ENCODE peak calls at places on chromosome 6, in four cellular contexts. V, Y, O and J are unnamed samples.

GRCh38 chr6:162638931-162639574 is 88.5 kb downstream of the PRKN start:
- DNase-seq in V (peak; percentile 25), Y (no peak), O (no peak), J (no peak)

GRCh38 chr6:110355727-110356126 is 2.4 kb downstream of the METTL24 start:
- DNase-seq in V (no peak), Y (no peak), O (no peak), J (no peak)

GRCh38 chr6:135870722-135871121 is 19.2 kb downstream of the PDE7B start:
- DNase-seq in V (peak; percentile 50), Y (no peak), O (no peak), J (no peak)

GRCh38 chr6:2900821-2901644 is 2.1 kb downstream of the SERPINB9 start:
- DNase-seq in V (peak; percentile 29), Y (no peak), O (no peak), J (peak; percentile 22)

GRCh38 chr6:100343678-100344077 is 121.0 kb downstream of the SIM1 start:
- DNase-seq in V (peak; percentile 13), Y (no peak), O (no peak), J (no peak)

GRCh38 chr6:66675906-66676305 is 968.9 kb upstream of the EYS start:
- DNase-seq in V (peak; percentile 13), Y (no peak), O (no peak), J (no peak)

GRCh38 chr6:34238507-34239239 is 2.0 kb downstream of the HMGA1 start:
- DNase-seq in V (no peak), Y (no peak), O (no peak), J (no peak)

GRCh38 chr6:110518281-110518623 is 41.8 kb upstream of the SLC22A16 start:
- DNase-seq in V (peak; percentile 34), Y (no peak), O (no peak), J (no peak)

GRCh38 chr6:137497722-137498463 is 3.7 kb upstream of the OLIG3 start:
- DNase-seq in V (no peak), Y (no peak), O (no peak), J (peak; percentile 24)

GRCh38 chr6:147246853-147247635 is 42.8 kb downstream of the STXBP5 start:
- DNase-seq in V (no peak), Y (no peak), O (no peak), J (no peak)

GRCh38 chr6:33126101-33126714 is 50.4 kb downstream of the HLA-DPB1 start:
- DNase-seq in V (peak; percentile 35), Y (peak; percentile 73), O (peak; percentile 88), J (peak; percentile 86)

GRCh38 chr6:28947831-28948270 is 24.1 kb upstream of the TRIM27 start:
- DNase-seq in V (no peak), Y (no peak), O (no peak), J (no peak)

GRCh38 chr6:166959906-166960608 is 3.7 kb upstream of the RNASET2 start:
- DNase-seq in V (no peak), Y (no peak), O (no peak), J (no peak)

GRCh38 chr6:166957805-166958076 is 1.4 kb upstream of the RNASET2 start:
- DNase-seq in V (no peak), Y (no peak), O (no peak), J (no peak)

GRCh38 chr6:166960609-166960978 is 4.2 kb upstream of the RNASET2 start:
- DNase-seq in V (no peak), Y (no peak), O (no peak), J (no peak)

GRCh38 chr6:166957087-166957804 is 896 bp upstream of the RNASET2 start:
- DNase-seq in V (no peak), Y (no peak), O (peak; percentile 82), J (peak; percentile 76)

DNA sequence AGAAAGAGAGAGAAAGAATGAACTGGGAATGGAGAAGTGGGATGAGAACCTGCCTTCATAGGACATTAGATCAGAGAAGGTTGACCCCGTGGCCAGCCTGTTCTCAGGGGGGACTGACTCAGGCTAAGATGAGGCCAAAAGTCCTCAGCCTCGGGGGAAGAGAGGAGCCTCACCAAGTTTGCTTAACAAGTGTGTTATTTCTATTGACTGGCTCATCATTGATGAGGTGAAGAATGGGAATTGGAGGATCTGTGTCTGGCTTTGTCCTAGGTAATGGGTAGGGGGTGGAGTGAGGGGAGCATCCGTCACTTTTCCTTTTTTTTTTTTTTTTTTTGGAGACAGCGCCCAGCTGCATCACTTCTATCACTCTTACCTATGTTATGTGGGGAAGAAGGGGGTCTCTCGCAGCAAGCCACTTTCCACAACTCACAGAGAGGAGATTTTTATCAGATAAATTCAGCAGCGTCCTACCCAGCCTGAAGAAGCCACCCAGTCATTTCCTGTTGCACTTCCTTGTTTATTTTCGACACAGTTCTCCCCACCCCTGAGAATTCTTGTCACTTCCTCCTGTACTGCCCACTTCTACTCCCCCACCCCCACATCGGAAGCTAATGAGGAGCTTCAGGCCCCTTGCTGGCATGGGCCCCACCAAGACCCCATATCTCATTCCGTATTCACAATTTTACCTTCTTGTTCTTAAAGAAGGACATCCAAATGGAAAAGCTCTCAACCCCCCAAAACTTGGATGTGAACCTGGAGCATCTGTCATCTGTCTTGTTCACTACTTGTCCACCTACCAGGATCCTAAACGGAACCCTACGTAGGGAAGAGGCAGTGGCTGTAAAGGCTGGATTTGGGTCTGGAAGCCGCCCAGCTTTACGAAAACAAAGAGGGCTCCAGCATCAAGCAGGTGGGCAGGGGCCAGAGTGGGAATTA is 2.8 kb upstream of the RNASET2 start:
- DNase-seq in V (no peak), Y (no peak), O (no peak), J (peak; percentile 66)
- TF ChIP-seq CTCF in V (no peak), Y (no peak), O (no peak), J (no peak)

GRCh38 chr6:11460001-11460668 is 77.4 kb upstream of the TMEM170B start:
- DNase-seq in V (no peak), Y (no peak), O (no peak), J (peak; percentile 13)
- TF ChIP-seq CTCF in V (no peak), Y (no peak), O (no peak), J (no peak)

DNA sequence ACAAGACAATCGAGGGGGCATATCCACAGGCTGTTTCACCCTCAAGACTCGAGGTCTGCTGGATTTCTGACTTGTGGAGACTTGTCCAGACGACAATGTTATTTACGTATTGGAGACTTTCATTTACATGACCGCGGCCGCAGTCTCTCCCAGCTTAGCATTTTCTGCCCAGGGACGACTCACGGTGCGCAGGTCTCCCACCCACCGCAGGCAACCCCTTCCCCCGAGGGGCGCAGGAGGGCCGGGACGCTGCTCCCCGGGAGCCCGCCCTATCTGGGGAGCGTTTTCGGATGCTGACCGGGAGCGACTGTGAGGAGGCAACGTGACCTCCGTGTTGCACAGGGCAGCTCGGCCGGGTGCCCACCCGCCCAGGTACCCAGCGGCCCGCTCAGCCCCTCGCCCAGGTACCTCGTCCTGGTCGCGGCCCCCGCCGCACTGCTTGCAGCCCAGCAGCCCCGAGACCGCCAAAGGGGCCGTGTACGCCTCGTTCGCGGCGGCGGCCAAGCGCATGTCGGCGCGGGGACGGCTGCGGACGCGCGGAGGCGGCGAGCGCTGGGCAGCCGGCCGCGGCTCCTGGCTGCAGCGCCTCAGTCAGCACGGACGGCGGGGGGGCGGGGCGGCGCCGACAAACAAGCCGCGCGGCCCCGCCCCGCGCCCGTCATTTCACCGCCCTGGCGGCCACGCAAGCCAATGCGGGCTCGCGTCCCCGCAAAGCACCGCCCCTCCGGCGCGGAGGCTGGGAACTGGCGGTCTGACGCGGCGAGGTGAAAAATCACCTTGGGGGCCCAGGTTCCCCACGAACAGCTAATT is 85.5 kb downstream of the SESN1 start:
- DNase-seq in V (peak; percentile 79), Y (peak; percentile 96), O (peak; percentile 98), J (peak; percentile 93)
- TF ChIP-seq CTCF in V (no peak), Y (peak; percentile 41), O (no peak), J (no peak)

GRCh38 chr6:35842381-35842780 is 37.2 kb downstream of the LHFPL5 start:
- DNase-seq in V (no peak), Y (no peak), O (no peak), J (no peak)
- TF ChIP-seq CTCF in V (no peak), Y (no peak), O (no peak), J (no peak)

GRCh38 chr6:80134065-80134464 is 27.6 kb downstream of the BCKDHB start:
- DNase-seq in V (no peak), Y (no peak), O (no peak), J (no peak)

GRCh38 chr6:80132942-80133517 is 26.6 kb downstream of the BCKDHB start:
- DNase-seq in V (peak; percentile 79), Y (peak; percentile 44), O (no peak), J (peak; percentile 41)
- TF ChIP-seq CTCF in V (peak; percentile 47), Y (no peak), O (peak; percentile 50), J (no peak)

GRCh38 chr6:14863896-14864850 is 381.7 kb upstream of the JARID2 start:
- DNase-seq in V (no peak), Y (no peak), O (no peak), J (no peak)
- TF ChIP-seq CTCF in V (no peak), Y (no peak), O (no peak), J (no peak)

DNA sequence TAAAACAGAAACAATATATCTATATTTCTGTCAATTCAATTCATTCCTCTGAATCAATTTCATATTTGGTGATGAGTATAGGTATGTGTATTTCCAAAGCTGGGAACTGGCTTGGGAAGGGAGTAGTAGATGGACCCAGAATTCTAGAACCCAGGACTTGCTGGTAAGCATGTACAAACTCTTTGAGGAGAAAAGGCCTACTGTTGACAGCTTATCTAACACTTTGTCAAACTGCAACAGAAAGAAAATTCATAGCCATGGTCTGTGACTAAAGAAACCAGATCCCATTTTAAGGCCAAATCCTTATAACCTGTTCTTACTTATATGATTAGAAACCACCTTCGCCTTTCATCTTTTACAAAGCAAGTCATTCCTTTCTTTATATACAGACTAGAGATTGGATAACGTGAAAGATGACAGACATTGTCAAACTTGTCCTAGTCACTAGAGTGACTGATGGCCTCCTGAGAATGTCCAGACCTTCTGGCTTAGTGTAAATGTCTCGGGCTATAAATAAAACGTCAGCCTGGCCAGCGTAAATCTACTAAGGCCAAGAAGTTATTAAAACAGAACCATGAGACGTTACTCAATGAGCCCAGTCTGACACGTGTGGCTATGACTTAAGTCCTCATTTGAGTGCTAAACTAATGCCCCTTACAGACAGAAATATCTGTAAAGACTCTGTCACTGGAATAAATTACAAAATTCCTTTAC is 152.3 kb downstream of the ALDH8A1 start:
- DNase-seq in V (no peak), Y (no peak), O (no peak), J (no peak)
- TF ChIP-seq CTCF in V (no peak), Y (no peak), O (no peak), J (no peak)

GRCh38 chr6:30611856-30612194 is 5.2 kb downstream of the PPP1R10 start:
- DNase-seq in V (no peak), Y (no peak), O (no peak), J (no peak)
- TF ChIP-seq CTCF in V (no peak), Y (no peak), O (no peak), J (no peak)

GRCh38 chr6:151430886-151431285 is 21.0 kb downstream of the RMND1 start:
- DNase-seq in V (no peak), Y (no peak), O (no peak), J (no peak)
- TF ChIP-seq CTCF in V (no peak), Y (no peak), O (no peak), J (no peak)